ENCODE peak calls at places on chromosomes 6 and 20, in ten cellular contexts. K is heart right ventricle, Y is kidney glomerular epithelial cell, T is endodermal cell, B is endothelial cell of umbilical vein, S is activated T-cell treated with anti-CD3 and anti-CD28 coated beads for 24 hours, U is EL, F is astrocyte of the spinal cord, O is T-helper 2 cell, P is AG04450. L is an unnamed sample.

GRCh38 chr20:20666359-20666758 is 46.1 kb downstream of the RALGAPA2 start:
- DNase-seq in K (no peak), Y (no peak), T (no peak), B (peak), S (no peak), U (no peak), F (no peak), O (no peak), P (no peak), L (no peak)

GRCh38 chr20:20173269-20173668 is 120.9 kb downstream of the CFAP61 start:
- DNase-seq in K (no peak), Y (no peak), T (no peak), B (no peak), S (no peak), U (no peak), F (no peak), O (no peak), P (no peak), L (no peak)

GRCh38 chr6:157221049-157221816 is 102.1 kb downstream of the TMEM242 start:
- DNase-seq in K (peak), Y (peak), T (peak), B (peak), S (peak), U (peak), F (peak), O (peak), P (peak), L (peak)

GRCh38 chr20:5703542-5704215 is 46.5 kb upstream of the SHLD1 start:
- DNase-seq in K (peak), Y (no peak), T (no peak), B (peak), S (no peak), U (no peak), F (no peak), O (no peak), P (no peak), L (no peak)

GRCh38 chr20:53555081-53555480 is 38.6 kb downstream of the ZNF217 start:
- DNase-seq in K (no peak), Y (no peak), T (no peak), B (no peak), S (no peak), U (no peak), F (no peak), O (no peak), P (no peak), L (no peak)

GRCh38 chr6:64520050-64520449 is 884.4 kb downstream of the PHF3 start:
- DNase-seq in K (no peak), Y (peak), T (no peak), B (peak), S (no peak), U (peak), F (peak), O (no peak), P (peak), L (peak)

GRCh38 chr6:71531006-71531405 is 242.4 kb downstream of the OGFRL1 start:
- DNase-seq in K (no peak), Y (no peak), T (no peak), B (no peak), S (no peak), U (peak), F (peak), O (no peak), P (no peak), L (no peak)

GRCh38 chr6:45864651-45865050 is 151.0 kb downstream of the CLIC5 start:
- DNase-seq in K (no peak), Y (no peak), T (peak), B (no peak), S (no peak), U (peak), F (no peak), O (no peak), P (no peak), L (peak)

GRCh38 chr20:3456648-3457047 is 14.2 kb upstream of the ATRN start:
- DNase-seq in K (no peak), Y (no peak), T (no peak), B (no peak), S (no peak), U (no peak), F (no peak), O (no peak), P (no peak), L (no peak)

GRCh38 chr6:30329331-30329730 is 2.6 kb downstream of the TRIM39 start:
- DNase-seq in K (no peak), Y (no peak), T (no peak), B (no peak), S (no peak), U (no peak), F (no peak), O (no peak), P (no peak), L (no peak)

GRCh38 chr6:109372070-109372585 is 10.1 kb downstream of the CD164 start:
- DNase-seq in K (no peak), Y (peak), T (no peak), B (no peak), S (no peak), U (no peak), F (no peak), O (no peak), P (no peak), L (no peak)

GRCh38 chr6:40551966-40552365 is 35.2 kb downstream of the LRFN2 start:
- DNase-seq in K (no peak), Y (no peak), T (no peak), B (no peak), S (no peak), U (no peak), F (no peak), O (no peak), P (no peak), L (no peak)

GRCh38 chr6:156102129-156102528 is 646.5 kb upstream of the NOX3 start:
- DNase-seq in K (no peak), Y (no peak), T (peak), B (peak), S (no peak), U (peak), F (no peak), O (no peak), P (no peak), L (no peak)

GRCh38 chr6:45424628-45424955 is 46.9 kb upstream of the SUPT3H start:
- DNase-seq in K (no peak), Y (no peak), T (no peak), B (no peak), S (no peak), U (no peak), F (no peak), O (no peak), P (no peak), L (no peak)

GRCh38 chr6:40176117-40176516 is 241.9 kb upstream of the MOCS1 start:
- DNase-seq in K (no peak), Y (no peak), T (no peak), B (no peak), S (no peak), U (no peak), F (no peak), O (no peak), P (no peak), L (no peak)

GRCh38 chr6:136792066-136792944 is at the start of gene MAP3K5:
- DNase-seq in K (peak), Y (peak), T (peak), B (peak), S (peak), U (peak), F (peak), O (peak), P (peak), L (peak)

GRCh38 chr6:115601064-115601463 is 459.6 kb downstream of the FRK start:
- DNase-seq in K (no peak), Y (no peak), T (no peak), B (no peak), S (no peak), U (no peak), F (no peak), O (no peak), P (no peak), L (no peak)

GRCh38 chr20:10253750-10254149 is 35.1 kb downstream of the SNAP25 start:
- DNase-seq in K (no peak), Y (no peak), T (no peak), B (no peak), S (no peak), U (no peak), F (no peak), O (no peak), P (no peak), L (no peak)

GRCh38 chr6:1495344-1495743 is 106.0 kb downstream of the FOXF2 start:
- DNase-seq in K (no peak), Y (no peak), T (no peak), B (no peak), S (no peak), U (no peak), F (no peak), O (no peak), P (no peak), L (no peak)

GRCh38 chr6:55250400-55250799 is 76.1 kb downstream of the HCRTR2 start:
- DNase-seq in K (no peak), Y (no peak), T (peak), B (no peak), S (no peak), U (no peak), F (no peak), O (no peak), P (no peak), L (no peak)

L was measured in foreskin melanocyte.